ENCODE peak calls at places on chromosomes 12 and 14, in ten cellular contexts. S is gastrocnemius medialis; E is NCI-H1436; J is ELR; U is aorta; G is posterior vena cava; A is GM12878; P is IMR-90; O is activated CD4-positive, alpha-beta T cell treated with anti-CD3 and anti-CD28 coated beads, Interleukin-2, amount 50 U/mL, for 48 hours; Z is HS-5. H is an unnamed sample.

GRCh38 chr14:35818346-35819115 is 7.6 kb upstream of the BRMS1L start:
- DNase-seq in J (peak; percentile 68), S (no peak), U (no peak), A (no peak), G (no peak), E (peak; percentile 20), P (peak; percentile 58), Z (no peak), O (no peak), H (peak; percentile 75)

GRCh38 chr14:56273151-56273550 is 154.9 kb downstream of the PELI2 start:
- DNase-seq in A (no peak), G (no peak), P (peak; percentile 59), O (no peak), J (peak; percentile 25), Z (peak; percentile 50), E (no peak), U (no peak), S (no peak), H (no peak)

GRCh38 chr14:24398298-24398942 is 383 bp upstream of the NYNRIN start:
- DNase-seq in J (no peak), G (no peak), O (no peak), Z (no peak), A (no peak), E (no peak), S (no peak), P (no peak), U (no peak), H (no peak)

GRCh38 chr12:5251092-5251491 is 180.8 kb upstream of the NTF3 start:
- DNase-seq in O (no peak), J (no peak), U (no peak), S (no peak), Z (no peak), A (no peak), P (no peak), E (no peak), G (no peak), H (no peak)

GRCh38 chr12:84661732-84662326 is 250.8 kb downstream of the SLC6A15 start:
- DNase-seq in O (no peak), J (no peak), G (no peak), Z (peak; percentile 36), U (no peak), P (peak; percentile 34), E (no peak), A (no peak), S (no peak), H (no peak)

GRCh38 chr12:52006726-52007157 is at the start of gene TAMALIN:
- DNase-seq in S (no peak), O (peak; percentile 75), P (peak; percentile 53), A (no peak), Z (no peak), J (peak; percentile 42), E (peak; percentile 78), G (peak; percentile 92), U (peak; percentile 90), H (no peak)

GRCh38 chr12:70598467-70599194 is 38.6 kb downstream of the PTPRB start:
- DNase-seq in G (no peak), S (no peak), J (no peak), A (no peak), O (no peak), P (no peak), U (no peak), Z (no peak), E (no peak), H (no peak)

GRCh38 chr14:23437142-23438129 is 2.0 kb upstream of the MYH7 start:
- DNase-seq in O (no peak), P (no peak), G (peak; percentile 32), E (no peak), Z (no peak), J (no peak), A (no peak), U (no peak), S (no peak), H (no peak)

GRCh38 chr12:120261951-120262851 is 3.3 kb downstream of the PXN start:
- DNase-seq in S (no peak), U (no peak), A (no peak), J (peak; percentile 94), G (no peak), Z (peak; percentile 73), P (no peak), E (no peak), O (no peak), H (peak; percentile 83)

H was measured in RKO.